ENCODE peak calls at places on chromosomes 12 and 14, in five cellular contexts. H, Q, C, B and W are unnamed samples.

GRCh38 chr12:67457136-67457535 is 188.0 kb downstream of the CAND1 start:
- DNase-seq in H (no peak), Q (no peak), C (no peak), B (no peak), W (no peak)

GRCh38 chr12:4115570-4115969 is 158.0 kb upstream of the CCND2 start:
- DNase-seq in H (no peak), Q (no peak), C (no peak), B (peak), W (no peak)

GRCh38 chr14:89574420-89574819 is 157.4 kb upstream of the FOXN3 start:
- DNase-seq in H (no peak), Q (no peak), C (no peak), B (no peak), W (no peak)

GRCh38 chr12:44510510-44510909 is 365.6 kb downstream of the NELL2 start:
- DNase-seq in H (no peak), Q (no peak), C (no peak), B (peak), W (no peak)

GRCh38 chr12:65462506-65462905 is 184.0 kb downstream of the MSRB3 start:
- DNase-seq in H (no peak), Q (no peak), C (no peak), B (no peak), W (no peak)

GRCh38 chr12:64042901-64043300 is 179.2 kb downstream of the KICS2 start:
- DNase-seq in H (no peak), Q (no peak), C (no peak), B (no peak), W (no peak)

GRCh38 chr14:80105488-80105994 is 105.8 kb downstream of the DIO2 start:
- DNase-seq in H (no peak), Q (no peak), C (no peak), B (no peak), W (no peak)

GRCh38 chr14:101602466-101602840 is 41.2 kb downstream of the DIO3 start:
- DNase-seq in H (no peak), Q (no peak), C (no peak), B (no peak), W (no peak)

GRCh38 chr12:93020225-93020997 is 91.3 kb upstream of the EEA1 start:
- DNase-seq in H (no peak), Q (no peak), C (no peak), B (no peak), W (no peak)

GRCh38 chr14:95043732-95044462 is 113.4 kb downstream of the DICER1 start:
- DNase-seq in H (no peak), Q (no peak), C (peak), B (no peak), W (no peak)

GRCh38 chr14:51862171-51862838 is 1.9 kb downstream of the GNG2 start:
- DNase-seq in H (no peak), Q (no peak), C (no peak), B (no peak), W (no peak)

GRCh38 chr14:51862839-51863235 is 2.4 kb downstream of the GNG2 start:
- DNase-seq in H (no peak), Q (no peak), C (no peak), B (no peak), W (no peak)

GRCh38 chr14:51859136-51859535 is 1.3 kb upstream of the GNG2 start:
- DNase-seq in H (no peak), Q (no peak), C (no peak), B (no peak), W (no peak)

GRCh38 chr14:51860836-51861583 is 598 bp downstream of the GNG2 start:
- DNase-seq in H (no peak), Q (no peak), C (no peak), B (no peak), W (no peak)

DNA sequence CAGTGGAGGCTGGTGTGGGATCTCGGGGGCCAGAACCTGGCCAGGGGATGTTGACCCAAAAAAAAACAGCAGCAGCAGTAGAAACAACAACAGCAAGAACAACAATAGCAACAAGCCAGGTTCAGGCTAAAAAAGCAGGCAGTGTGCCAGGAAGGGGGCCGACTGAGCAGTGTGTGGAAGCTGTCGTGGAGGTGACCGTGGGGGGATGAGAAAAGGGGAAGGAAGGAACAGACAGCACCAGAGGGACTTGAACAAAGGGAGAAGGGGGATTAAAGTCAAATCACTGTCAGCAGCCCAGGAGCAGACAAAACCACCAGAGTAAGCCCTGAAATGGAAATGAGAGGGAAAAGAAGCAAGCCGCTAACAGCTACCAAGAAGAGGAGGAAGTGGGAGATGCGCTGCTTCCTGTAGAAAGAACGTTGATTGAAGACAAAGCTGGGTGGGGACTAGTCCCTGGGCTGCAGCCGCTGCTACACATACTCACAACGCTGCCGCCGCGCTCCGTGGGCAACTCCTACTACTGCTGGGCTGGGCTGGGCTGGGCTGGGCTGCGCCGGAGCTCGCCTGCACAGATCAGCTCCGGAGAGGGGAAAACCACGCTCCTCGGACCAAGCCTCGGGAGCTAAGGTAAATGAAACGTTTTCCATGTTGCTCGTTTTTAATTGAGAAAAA is at the start of gene GNG2:
- DNase-seq in H (no peak), Q (peak), C (peak), B (peak), W (no peak)
- TF ChIP-seq POLR2AphosphoS5 in H (peak), Q (peak), C (no peak), B (peak), W (no peak)

GRCh38 chr12:103929909-103930786 is at the start of gene HSP90B1:
- DNase-seq in H (peak), Q (peak), C (peak), B (peak), W (peak)
- TF ChIP-seq POLR2AphosphoS5 in H (peak), Q (peak), C (peak), B (peak), W (peak)

GRCh38 chr12:50924131-50924438 is 28.3 kb upstream of the HIGD1C start:
- DNase-seq in H (no peak), Q (no peak), C (no peak), B (no peak), W (no peak)

GRCh38 chr12:50925342-50925651 is 27.0 kb upstream of the HIGD1C start:
- DNase-seq in H (no peak), Q (peak), C (no peak), B (peak), W (no peak)

GRCh38 chr12:50925920-50926319 is 26.4 kb upstream of the HIGD1C start:
- DNase-seq in H (no peak), Q (no peak), C (no peak), B (no peak), W (no peak)

GRCh38 chr12:50923361-50924130 is 28.8 kb upstream of the HIGD1C start:
- DNase-seq in H (no peak), Q (no peak), C (no peak), B (no peak), W (no peak)

GRCh38 chr12:50924439-50925341 is 27.7 kb upstream of the HIGD1C start:
- DNase-seq in H (no peak), Q (peak), C (peak), B (peak), W (no peak)
- TF ChIP-seq POLR2AphosphoS5 in H (no peak), Q (no peak), C (no peak), B (peak), W (no peak)

GRCh38 chr14:105314287-105315185 is at the start of gene PACS2:
- DNase-seq in H (peak), Q (peak), C (no peak), B (peak), W (no peak)

GRCh38 chr14:105315941-105316562 is 1.5 kb downstream of the PACS2 start:
- DNase-seq in H (no peak), Q (no peak), C (no peak), B (no peak), W (no peak)

GRCh38 chr14:105316563-105316941 is 2.0 kb downstream of the PACS2 start:
- DNase-seq in H (no peak), Q (no peak), C (no peak), B (no peak), W (no peak)

GRCh38 chr14:105313381-105314286 is 914 bp upstream of the PACS2 start:
- DNase-seq in H (no peak), Q (peak), C (no peak), B (peak), W (no peak)

GRCh38 chr14:105315211-105315721 is 718 bp downstream of the PACS2 start:
- DNase-seq in H (no peak), Q (no peak), C (no peak), B (peak), W (no peak)
- TF ChIP-seq POLR2AphosphoS5 in H (no peak), Q (no peak), C (no peak), B (no peak), W (no peak)

DNA sequence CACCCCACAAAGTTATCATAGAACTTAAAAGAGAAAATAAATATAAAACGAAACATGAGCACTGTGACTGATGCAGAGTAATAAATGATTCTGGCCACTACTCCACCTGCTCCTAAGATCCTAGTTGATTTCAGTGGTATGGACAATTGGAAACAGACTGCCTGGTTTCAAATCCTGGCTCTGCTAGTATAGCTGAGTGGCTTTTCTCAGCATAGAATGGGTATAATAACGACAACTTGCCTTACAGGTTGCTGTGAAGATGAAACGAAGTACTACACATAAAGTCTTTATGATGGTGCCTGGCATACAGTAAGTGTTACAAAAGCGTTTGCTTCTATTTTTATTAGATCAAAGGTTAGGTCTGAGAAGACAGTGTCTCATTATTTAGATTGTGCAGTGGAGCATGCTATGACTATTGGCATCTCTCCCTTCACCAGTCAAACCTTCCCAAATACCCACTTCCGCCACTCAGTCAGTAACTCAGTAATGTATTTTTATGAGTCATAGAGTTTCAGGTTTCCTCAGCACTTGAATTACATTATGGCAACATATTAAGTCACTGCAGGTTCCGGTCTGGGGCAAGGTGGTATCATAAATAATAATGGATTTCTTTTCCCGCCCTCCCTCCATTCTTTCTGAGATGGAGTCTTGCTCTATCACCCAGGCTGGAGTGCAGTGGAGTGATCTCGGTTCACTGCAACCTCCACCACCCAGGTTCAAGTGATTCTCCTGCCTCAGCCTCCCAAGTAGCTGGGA is 29.7 kb upstream of the NR2C1 start:
- DNase-seq in H (no peak), Q (no peak), C (no peak), B (no peak), W (peak)
- TF ChIP-seq POLR2AphosphoS5 in H (no peak), Q (no peak), C (no peak), B (no peak), W (peak)

GRCh38 chr12:31477669-31478068 is 113.3 kb downstream of the DENND5B start:
- DNase-seq in H (no peak), Q (no peak), C (no peak), B (no peak), W (no peak)
- TF ChIP-seq POLR2AphosphoS5 in H (no peak), Q (no peak), C (no peak), B (no peak), W (no peak)

GRCh38 chr12:53500119-53500775 is 836 bp upstream of the TARBP2 start:
- DNase-seq in H (no peak), Q (peak), C (no peak), B (peak), W (no peak)
- TF ChIP-seq POLR2AphosphoS5 in H (peak), Q (no peak), C (peak), B (peak), W (peak)

GRCh38 chr12:54360717-54361456 is 3.4 kb downstream of the GPR84 start:
- DNase-seq in H (peak), Q (peak), C (no peak), B (peak), W (peak)
- TF ChIP-seq POLR2AphosphoS5 in H (no peak), Q (no peak), C (no peak), B (no peak), W (no peak)